ENCODE peak calls at places on chromosomes 12 and 14, in seven cellular contexts. One of them, this sample, is unnamed.
A peak's percentile ranks its signal among the peaks of the same experiment; 100 is the strongest.

GRCh38 chr12:106039242-106039641 is 99.5 kb downstream of the NUAK1 start:
- DNase-seq in left colon: no peak
- DNase-seq in activated CD4-positive, alpha-beta T cell treated with anti-CD3 and anti-CD28 coated beads for 4 hours: no peak
- DNase-seq in activated CD8-positive, alpha-beta T cell treated with anti-CD3 and anti-CD28 coated beads for 36 hours: no peak
- DNase-seq in H7: no peak
- DNase-seq in stimulated activated CD4-positive, alpha-beta T cell treated with anti-CD3 and anti-CD28 coated beads, Interleukin-15, amount 100 ng/mL, for 1 hour: no peak
- DNase-seq in fibroblast of pulmonary artery: no peak
- DNase-seq in this sample: no peak

GRCh38 chr12:119208626-119209061 is 29.9 kb downstream of the HSPB8 start:
- DNase-seq in left colon: peak; percentile 23
- DNase-seq in activated CD4-positive, alpha-beta T cell treated with anti-CD3 and anti-CD28 coated beads for 4 hours: no peak
- DNase-seq in activated CD8-positive, alpha-beta T cell treated with anti-CD3 and anti-CD28 coated beads for 36 hours: no peak
- DNase-seq in H7: no peak
- DNase-seq in stimulated activated CD4-positive, alpha-beta T cell treated with anti-CD3 and anti-CD28 coated beads, Interleukin-15, amount 100 ng/mL, for 1 hour: no peak
- DNase-seq in fibroblast of pulmonary artery: peak; percentile 71
- DNase-seq in this sample: peak; percentile 25

GRCh38 chr14:38404100-38404541 is 148.2 kb upstream of the CLEC14A start:
- DNase-seq in left colon: no peak
- DNase-seq in activated CD4-positive, alpha-beta T cell treated with anti-CD3 and anti-CD28 coated beads for 4 hours: no peak
- DNase-seq in activated CD8-positive, alpha-beta T cell treated with anti-CD3 and anti-CD28 coated beads for 36 hours: no peak
- DNase-seq in H7: no peak
- DNase-seq in stimulated activated CD4-positive, alpha-beta T cell treated with anti-CD3 and anti-CD28 coated beads, Interleukin-15, amount 100 ng/mL, for 1 hour: no peak
- DNase-seq in fibroblast of pulmonary artery: peak; percentile 81
- DNase-seq in this sample: no peak

GRCh38 chr14:75522224-75522764 is at the start of gene BATF:
- DNase-seq in left colon: peak; percentile 44
- DNase-seq in activated CD4-positive, alpha-beta T cell treated with anti-CD3 and anti-CD28 coated beads for 4 hours: peak; percentile 81
- DNase-seq in activated CD8-positive, alpha-beta T cell treated with anti-CD3 and anti-CD28 coated beads for 36 hours: peak; percentile 84
- DNase-seq in H7: no peak
- DNase-seq in stimulated activated CD4-positive, alpha-beta T cell treated with anti-CD3 and anti-CD28 coated beads, Interleukin-15, amount 100 ng/mL, for 1 hour: peak; percentile 55
- DNase-seq in fibroblast of pulmonary artery: no peak
- DNase-seq in this sample: no peak

GRCh38 chr12:16165506-16165905 is 112.0 kb downstream of the SLC15A5 start:
- DNase-seq in left colon: peak; percentile 24
- DNase-seq in activated CD4-positive, alpha-beta T cell treated with anti-CD3 and anti-CD28 coated beads for 4 hours: no peak
- DNase-seq in activated CD8-positive, alpha-beta T cell treated with anti-CD3 and anti-CD28 coated beads for 36 hours: peak; percentile 3
- DNase-seq in H7: peak; percentile 22
- DNase-seq in stimulated activated CD4-positive, alpha-beta T cell treated with anti-CD3 and anti-CD28 coated beads, Interleukin-15, amount 100 ng/mL, for 1 hour: no peak
- DNase-seq in fibroblast of pulmonary artery: peak; percentile 78
- DNase-seq in this sample: peak; percentile 54

GRCh38 chr12:50221228-50222008 is 54.2 kb upstream of the CERS5 start:
- DNase-seq in left colon: no peak
- DNase-seq in activated CD4-positive, alpha-beta T cell treated with anti-CD3 and anti-CD28 coated beads for 4 hours: no peak
- DNase-seq in activated CD8-positive, alpha-beta T cell treated with anti-CD3 and anti-CD28 coated beads for 36 hours: no peak
- DNase-seq in H7: peak; percentile 46
- DNase-seq in stimulated activated CD4-positive, alpha-beta T cell treated with anti-CD3 and anti-CD28 coated beads, Interleukin-15, amount 100 ng/mL, for 1 hour: no peak
- DNase-seq in fibroblast of pulmonary artery: peak; percentile 90
- DNase-seq in this sample: peak; percentile 28

GRCh38 chr12:116897476-116897875 is 13.3 kb upstream of the FBXW8 start:
- DNase-seq in left colon: no peak
- DNase-seq in activated CD4-positive, alpha-beta T cell treated with anti-CD3 and anti-CD28 coated beads for 4 hours: no peak
- DNase-seq in activated CD8-positive, alpha-beta T cell treated with anti-CD3 and anti-CD28 coated beads for 36 hours: no peak
- DNase-seq in H7: no peak
- DNase-seq in stimulated activated CD4-positive, alpha-beta T cell treated with anti-CD3 and anti-CD28 coated beads, Interleukin-15, amount 100 ng/mL, for 1 hour: no peak
- DNase-seq in fibroblast of pulmonary artery: no peak
- DNase-seq in this sample: no peak

GRCh38 chr14:76995279-76996035 is 33.1 kb downstream of the IRF2BPL start:
- DNase-seq in left colon: no peak
- DNase-seq in activated CD4-positive, alpha-beta T cell treated with anti-CD3 and anti-CD28 coated beads for 4 hours: no peak
- DNase-seq in activated CD8-positive, alpha-beta T cell treated with anti-CD3 and anti-CD28 coated beads for 36 hours: peak; percentile 72
- DNase-seq in H7: no peak
- DNase-seq in stimulated activated CD4-positive, alpha-beta T cell treated with anti-CD3 and anti-CD28 coated beads, Interleukin-15, amount 100 ng/mL, for 1 hour: peak; percentile 12
- DNase-seq in fibroblast of pulmonary artery: no peak
- DNase-seq in this sample: no peak

GRCh38 chr14:77253333-77254190 is 17.4 kb downstream of the NGB start:
- DNase-seq in left colon: no peak
- DNase-seq in activated CD4-positive, alpha-beta T cell treated with anti-CD3 and anti-CD28 coated beads for 4 hours: no peak
- DNase-seq in activated CD8-positive, alpha-beta T cell treated with anti-CD3 and anti-CD28 coated beads for 36 hours: no peak
- DNase-seq in H7: no peak
- DNase-seq in stimulated activated CD4-positive, alpha-beta T cell treated with anti-CD3 and anti-CD28 coated beads, Interleukin-15, amount 100 ng/mL, for 1 hour: no peak
- DNase-seq in fibroblast of pulmonary artery: no peak
- DNase-seq in this sample: no peak

GRCh38 chr12:11885261-11886038 is 185.3 kb upstream of the BCL2L14 start:
- DNase-seq in left colon: peak; percentile 53
- DNase-seq in activated CD4-positive, alpha-beta T cell treated with anti-CD3 and anti-CD28 coated beads for 4 hours: no peak
- DNase-seq in activated CD8-positive, alpha-beta T cell treated with anti-CD3 and anti-CD28 coated beads for 36 hours: no peak
- DNase-seq in H7: no peak
- DNase-seq in stimulated activated CD4-positive, alpha-beta T cell treated with anti-CD3 and anti-CD28 coated beads, Interleukin-15, amount 100 ng/mL, for 1 hour: no peak
- DNase-seq in fibroblast of pulmonary artery: peak; percentile 81
- DNase-seq in this sample: peak; percentile 48

GRCh38 chr12:109545826-109546225 is 27.5 kb downstream of the MMAB start:
- DNase-seq in left colon: no peak
- DNase-seq in activated CD4-positive, alpha-beta T cell treated with anti-CD3 and anti-CD28 coated beads for 4 hours: no peak
- DNase-seq in activated CD8-positive, alpha-beta T cell treated with anti-CD3 and anti-CD28 coated beads for 36 hours: no peak
- DNase-seq in H7: no peak
- DNase-seq in stimulated activated CD4-positive, alpha-beta T cell treated with anti-CD3 and anti-CD28 coated beads, Interleukin-15, amount 100 ng/mL, for 1 hour: no peak
- DNase-seq in fibroblast of pulmonary artery: no peak
- DNase-seq in this sample: no peak

GRCh38 chr12:114680498-114681148 is 3.4 kb downstream of the TBX3 start:
- DNase-seq in left colon: no peak
- DNase-seq in activated CD4-positive, alpha-beta T cell treated with anti-CD3 and anti-CD28 coated beads for 4 hours: no peak
- DNase-seq in activated CD8-positive, alpha-beta T cell treated with anti-CD3 and anti-CD28 coated beads for 36 hours: no peak
- DNase-seq in H7: no peak
- DNase-seq in stimulated activated CD4-positive, alpha-beta T cell treated with anti-CD3 and anti-CD28 coated beads, Interleukin-15, amount 100 ng/mL, for 1 hour: no peak
- DNase-seq in fibroblast of pulmonary artery: no peak
- DNase-seq in this sample: no peak

GRCh38 chr12:121085113-121085841 is 46.2 kb upstream of the OASL start:
- DNase-seq in left colon: no peak
- DNase-seq in activated CD4-positive, alpha-beta T cell treated with anti-CD3 and anti-CD28 coated beads for 4 hours: no peak
- DNase-seq in activated CD8-positive, alpha-beta T cell treated with anti-CD3 and anti-CD28 coated beads for 36 hours: no peak
- DNase-seq in H7: no peak
- DNase-seq in stimulated activated CD4-positive, alpha-beta T cell treated with anti-CD3 and anti-CD28 coated beads, Interleukin-15, amount 100 ng/mL, for 1 hour: no peak
- DNase-seq in fibroblast of pulmonary artery: no peak
- DNase-seq in this sample: no peak

GRCh38 chr14:93716002-93716401 is 72.3 kb downstream of the PRIMA1 start:
- DNase-seq in left colon: no peak
- DNase-seq in activated CD4-positive, alpha-beta T cell treated with anti-CD3 and anti-CD28 coated beads for 4 hours: no peak
- DNase-seq in activated CD8-positive, alpha-beta T cell treated with anti-CD3 and anti-CD28 coated beads for 36 hours: no peak
- DNase-seq in H7: peak; percentile 22
- DNase-seq in stimulated activated CD4-positive, alpha-beta T cell treated with anti-CD3 and anti-CD28 coated beads, Interleukin-15, amount 100 ng/mL, for 1 hour: no peak
- DNase-seq in fibroblast of pulmonary artery: no peak
- DNase-seq in this sample: peak; percentile 3

GRCh38 chr14:22448905-22449611 is 140.0 kb downstream of the DAD1 start:
- DNase-seq in left colon: no peak
- DNase-seq in activated CD4-positive, alpha-beta T cell treated with anti-CD3 and anti-CD28 coated beads for 4 hours: no peak
- DNase-seq in activated CD8-positive, alpha-beta T cell treated with anti-CD3 and anti-CD28 coated beads for 36 hours: no peak
- DNase-seq in H7: no peak
- DNase-seq in stimulated activated CD4-positive, alpha-beta T cell treated with anti-CD3 and anti-CD28 coated beads, Interleukin-15, amount 100 ng/mL, for 1 hour: no peak
- DNase-seq in fibroblast of pulmonary artery: peak; percentile 25
- DNase-seq in this sample: no peak

GRCh38 chr12:8678661-8679111 is 16.1 kb upstream of the MFAP5 start:
- DNase-seq in left colon: no peak
- DNase-seq in activated CD4-positive, alpha-beta T cell treated with anti-CD3 and anti-CD28 coated beads for 4 hours: no peak
- DNase-seq in activated CD8-positive, alpha-beta T cell treated with anti-CD3 and anti-CD28 coated beads for 36 hours: no peak
- DNase-seq in H7: no peak
- DNase-seq in stimulated activated CD4-positive, alpha-beta T cell treated with anti-CD3 and anti-CD28 coated beads, Interleukin-15, amount 100 ng/mL, for 1 hour: no peak
- DNase-seq in fibroblast of pulmonary artery: peak; percentile 24
- DNase-seq in this sample: no peak

GRCh38 chr14:45810152-45810872 is 557.3 kb upstream of the MIS18BP1 start:
- DNase-seq in left colon: no peak
- DNase-seq in activated CD4-positive, alpha-beta T cell treated with anti-CD3 and anti-CD28 coated beads for 4 hours: no peak
- DNase-seq in activated CD8-positive, alpha-beta T cell treated with anti-CD3 and anti-CD28 coated beads for 36 hours: no peak
- DNase-seq in H7: peak; percentile 30
- DNase-seq in stimulated activated CD4-positive, alpha-beta T cell treated with anti-CD3 and anti-CD28 coated beads, Interleukin-15, amount 100 ng/mL, for 1 hour: no peak
- DNase-seq in fibroblast of pulmonary artery: no peak
- DNase-seq in this sample: peak; percentile 17

GRCh38 chr12:117408161-117408791 is 46.9 kb upstream of the NOS1 start:
- DNase-seq in left colon: peak; percentile 9
- DNase-seq in activated CD4-positive, alpha-beta T cell treated with anti-CD3 and anti-CD28 coated beads for 4 hours: no peak
- DNase-seq in activated CD8-positive, alpha-beta T cell treated with anti-CD3 and anti-CD28 coated beads for 36 hours: no peak
- DNase-seq in H7: peak; percentile 71
- DNase-seq in stimulated activated CD4-positive, alpha-beta T cell treated with anti-CD3 and anti-CD28 coated beads, Interleukin-15, amount 100 ng/mL, for 1 hour: no peak
- DNase-seq in fibroblast of pulmonary artery: peak; percentile 5
- DNase-seq in this sample: peak; percentile 48

GRCh38 chr12:6092784-6093722 is 31.4 kb downstream of the VWF start:
- DNase-seq in left colon: no peak
- DNase-seq in activated CD4-positive, alpha-beta T cell treated with anti-CD3 and anti-CD28 coated beads for 4 hours: no peak
- DNase-seq in activated CD8-positive, alpha-beta T cell treated with anti-CD3 and anti-CD28 coated beads for 36 hours: no peak
- DNase-seq in H7: peak; percentile 6
- DNase-seq in stimulated activated CD4-positive, alpha-beta T cell treated with anti-CD3 and anti-CD28 coated beads, Interleukin-15, amount 100 ng/mL, for 1 hour: no peak
- DNase-seq in fibroblast of pulmonary artery: peak; percentile 89
- DNase-seq in this sample: peak; percentile 60

GRCh38 chr14:73612339-73613045 is at the start of gene ACOT6:
- DNase-seq in left colon: peak; percentile 74
- DNase-seq in activated CD4-positive, alpha-beta T cell treated with anti-CD3 and anti-CD28 coated beads for 4 hours: peak; percentile 63
- DNase-seq in activated CD8-positive, alpha-beta T cell treated with anti-CD3 and anti-CD28 coated beads for 36 hours: peak; percentile 80
- DNase-seq in H7: peak; percentile 93
- DNase-seq in stimulated activated CD4-positive, alpha-beta T cell treated with anti-CD3 and anti-CD28 coated beads, Interleukin-15, amount 100 ng/mL, for 1 hour: peak; percentile 50
- DNase-seq in fibroblast of pulmonary artery: peak; percentile 69
- DNase-seq in this sample: peak; percentile 92